ENCODE peak calls at places on chromosomes 7 and 10, in seven cellular contexts. C is tibial nerve, I is esophagus muscularis mucosa, T is stomach, R is A549, A is HepG2, O is transverse colon. B is an unnamed sample.

GRCh38 chr7:101124376-101125056 is 2.4 kb upstream of the SERPINE1 start:
- DNase-seq in C (no peak), I (no peak), T (no peak), R (peak; percentile 76), A (peak; percentile 84), O (no peak), B (no peak)

GRCh38 chr7:16078076-16078952 is 343.0 kb downstream of the CRPPA start:
- DNase-seq in C (peak; percentile 80), I (no peak), T (no peak), R (peak; percentile 20), A (peak; percentile 65), O (no peak), B (no peak)

GRCh38 chr10:33334170-33334838 is at the start of gene NRP1:
- DNase-seq in C (peak; percentile 40), I (no peak), T (no peak), R (no peak), A (no peak), O (peak; percentile 32), B (no peak)

GRCh38 chr7:124155400-124156022 is 122.6 kb upstream of the TMEM229A start:
- DNase-seq in C (no peak), I (no peak), T (no peak), R (peak; percentile 5), A (peak; percentile 6), O (no peak), B (no peak)

GRCh38 chr7:21939136-21939857 is 6.4 kb downstream of the CDCA7L start:
- DNase-seq in C (no peak), I (no peak), T (no peak), R (no peak), A (no peak), O (no peak), B (no peak)

GRCh38 chr10:112202076-112202475 is 18.5 kb upstream of the GPAM start:
- DNase-seq in C (no peak), I (no peak), T (no peak), R (no peak), A (no peak), O (no peak), B (no peak)

GRCh38 chr7:101125989-101126650 is 784 bp upstream of the SERPINE1 start:
- DNase-seq in C (peak; percentile 65), I (no peak), T (peak; percentile 27), R (peak; percentile 91), A (peak; percentile 87), O (peak; percentile 23), B (peak; percentile 82)

GRCh38 chr10:88270871-88271713 is 312.0 kb downstream of the RNLS start:
- DNase-seq in C (no peak), I (no peak), T (no peak), R (no peak), A (no peak), O (no peak), B (no peak)

GRCh38 chr10:60032723-60033122 is 126.4 kb upstream of the CCDC6 start:
- DNase-seq in C (peak; percentile 81), I (no peak), T (peak; percentile 55), R (peak; percentile 35), A (peak; percentile 62), O (peak; percentile 60), B (no peak)

GRCh38 chr10:24622781-24623301 is 100.8 kb downstream of the ARHGAP21 start:
- DNase-seq in C (no peak), I (no peak), T (no peak), R (no peak), A (no peak), O (no peak), B (no peak)

GRCh38 chr7:139471740-139472353 is 11.6 kb downstream of the KLRG2 start:
- DNase-seq in C (no peak), I (no peak), T (no peak), R (peak; percentile 44), A (peak; percentile 28), O (no peak), B (no peak)

GRCh38 chr10:47421057-47421952 is 37.2 kb upstream of the ZNF488 start:
- DNase-seq in C (no peak), I (peak; percentile 62), T (no peak), R (no peak), A (no peak), O (no peak), B (no peak)

GRCh38 chr7:1395211-1396070 is 63.8 kb downstream of the MICALL2 start:
- DNase-seq in C (no peak), I (no peak), T (no peak), R (no peak), A (no peak), O (no peak), B (no peak)

GRCh38 chr10:61842755-61843497 is 58.6 kb upstream of the ARID5B start:
- DNase-seq in C (no peak), I (no peak), T (no peak), R (no peak), A (no peak), O (no peak), B (no peak)

GRCh38 chr10:127906548-127907377 is at the start of gene PTPRE:
- DNase-seq in C (peak; percentile 42), I (peak; percentile 91), T (peak; percentile 83), R (peak; percentile 77), A (no peak), O (peak; percentile 83), B (no peak)

GRCh38 chr10:55063817-55064216 is 262.8 kb upstream of the PCDH15 start:
- DNase-seq in C (no peak), I (no peak), T (no peak), R (no peak), A (no peak), O (no peak), B (no peak)

GRCh38 chr10:130809761-130810515 is 501.6 kb downstream of the TCERG1L start:
- DNase-seq in C (no peak), I (peak; percentile 84), T (no peak), R (no peak), A (no peak), O (no peak), B (no peak)

GRCh38 chr10:71627956-71628355 is 91.6 kb downstream of the C10orf105 start:
- DNase-seq in C (no peak), I (no peak), T (no peak), R (no peak), A (no peak), O (no peak), B (no peak)

GRCh38 chr7:38594931-38595330 is 36.2 kb downstream of the AMPH start:
- DNase-seq in C (no peak), I (no peak), T (no peak), R (no peak), A (no peak), O (no peak), B (no peak)

GRCh38 chr10:104925232-104925851 is 284.3 kb downstream of the SORCS3 start:
- DNase-seq in C (peak; percentile 53), I (no peak), T (peak; percentile 42), R (peak; percentile 7), A (peak; percentile 25), O (peak; percentile 8), B (no peak)

GRCh38 chr10:89090760-89091455 is 100.3 kb downstream of the FAS start:
- DNase-seq in C (no peak), I (no peak), T (no peak), R (no peak), A (no peak), O (no peak), B (no peak)

GRCh38 chr7:377069-378040 is 87.4 kb downstream of the FOXL3 start:
- DNase-seq in C (no peak), I (no peak), T (peak; percentile 42), R (no peak), A (no peak), O (peak; percentile 8), B (peak; percentile 77)

GRCh38 chr7:106572394-106573124 is 88.4 kb downstream of the CCDC71L start:
- DNase-seq in C (no peak), I (peak; percentile 24), T (no peak), R (no peak), A (no peak), O (no peak), B (no peak)

DNA sequence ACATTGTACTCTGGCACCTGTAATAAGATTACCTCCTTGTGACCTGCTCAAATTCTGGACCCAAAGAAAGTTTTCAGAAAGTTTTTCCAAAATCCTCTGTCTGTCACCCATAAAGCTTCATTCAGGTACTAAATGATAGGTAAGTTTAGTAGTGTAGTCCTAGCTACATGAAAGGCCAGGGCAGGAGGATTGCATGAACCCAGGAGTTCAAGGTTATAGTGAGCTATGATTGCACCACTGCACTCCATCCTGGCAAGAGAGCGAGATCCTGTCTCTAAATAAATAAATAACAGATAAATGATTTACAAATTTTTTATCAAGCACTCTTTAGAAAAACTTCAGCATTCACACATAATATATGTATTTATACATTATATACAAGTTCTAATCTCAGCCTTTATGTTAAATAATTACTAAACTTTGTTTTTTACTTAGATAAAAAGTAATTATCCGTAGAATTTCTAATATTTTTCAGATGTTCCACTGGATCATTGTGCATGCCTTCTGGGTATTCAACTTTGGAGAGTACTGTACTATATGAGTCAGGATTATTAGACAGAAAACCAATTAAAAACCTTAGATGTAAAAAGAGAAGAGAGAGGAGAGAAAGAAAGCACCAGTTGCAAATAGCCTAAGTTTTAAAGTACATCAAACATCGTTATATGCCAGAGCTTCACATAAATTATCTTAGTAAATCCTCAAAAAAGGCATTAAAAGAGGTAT is 363.0 kb downstream of the LRRTM3 start:
- DNase-seq in C (no peak), I (no peak), T (no peak), R (no peak), A (peak; percentile 66), O (no peak), B (no peak)
- H3K27ac ChIP-seq in C (no peak overlapping the region), I (no peak overlapping the region), T (no peak overlapping the region), R (no peak overlapping the region), A (no peak overlapping the region), O (no peak overlapping the region), B (no peak overlapping the region)

DNA sequence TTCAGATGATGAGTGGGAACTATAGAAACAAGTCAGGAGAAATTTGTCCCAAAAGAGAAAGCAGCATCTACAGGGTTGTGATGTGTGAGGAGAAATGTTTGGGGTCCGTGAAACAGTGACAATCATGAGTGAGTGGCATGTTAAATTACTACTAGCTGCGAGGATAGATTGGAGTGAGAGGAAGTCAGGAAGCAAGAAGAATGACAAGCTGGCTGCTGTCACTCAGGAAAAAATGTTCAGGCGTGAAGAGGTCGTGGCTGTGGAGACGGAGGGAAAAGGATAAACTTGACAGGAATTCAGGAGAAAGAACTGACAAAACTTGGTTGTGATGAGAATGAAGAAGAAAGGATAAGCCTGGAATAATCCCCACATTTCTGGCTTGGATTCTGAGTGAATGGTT is 5.1 kb upstream of the ITPRID1 start:
- DNase-seq in C (no peak), I (no peak), T (no peak), R (no peak), A (no peak), O (no peak), B (no peak)
- TF ChIP-seq EP300 in C (no peak), I (no peak), T (no peak), R (no peak), A (no peak), O (no peak), B (no peak)

DNA sequence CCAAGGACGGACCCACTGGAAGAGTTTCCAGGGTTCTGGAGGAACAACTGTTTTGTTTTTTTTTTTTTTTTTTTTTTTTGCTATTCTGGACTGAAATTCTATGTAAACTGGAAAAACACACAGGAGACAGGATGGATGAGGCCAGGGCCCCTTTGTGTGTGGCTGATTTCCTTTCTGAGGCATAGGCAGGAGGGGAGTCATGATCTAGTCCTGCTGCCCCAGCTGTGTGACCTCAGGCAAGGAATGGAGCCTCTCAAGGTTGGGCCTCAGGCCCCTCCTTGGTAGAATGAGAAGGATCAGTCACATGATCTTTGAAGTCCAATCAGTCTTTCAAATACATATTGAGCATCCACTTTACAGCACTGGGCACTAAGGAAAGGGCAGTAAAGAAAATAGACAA is 87.6 kb downstream of the SH3PXD2A start:
- DNase-seq in C (no peak), I (no peak), T (no peak), R (no peak), A (no peak), O (no peak), B (no peak)
- H3K27ac ChIP-seq in C (peak overlapping the region; percentile 49), I (no peak overlapping the region), T (no peak overlapping the region), R (no peak overlapping the region), A (no peak overlapping the region), O (no peak overlapping the region), B (no peak overlapping the region)

GRCh38 chr7:13258386-13258785 is 571.0 kb downstream of the ARL4A start:
- DNase-seq in C (no peak), I (no peak), T (no peak), R (no peak), A (no peak), O (no peak), B (no peak)
- TF ChIP-seq EP300 in C (no peak), I (no peak), T (no peak), R (no peak), A (no peak), O (no peak), B (no peak)